ENCODE peak calls at places on chromosomes 13 and 19, in four cellular contexts. S is adrenal gland, P is heart left ventricle, J is mucosa of descending colon. T is an unnamed sample.

GRCh38 chr19:8209965-8210659 is 942 bp downstream of the CERS4 start:
- DNase-seq in S (no peak), P (no peak), J (peak; percentile 26), T (no peak)

GRCh38 chr13:50587839-50588373 is 255.6 kb downstream of the DLEU7 start:
- DNase-seq in S (no peak), P (no peak), J (no peak), T (no peak)

GRCh38 chr13:40933508-40933907 is 85.6 kb downstream of the ELF1 start:
- DNase-seq in S (no peak), P (no peak), J (no peak), T (no peak)

GRCh38 chr19:49071860-49072547 is 495 bp downstream of the KCNA7 start:
- DNase-seq in S (no peak), P (no peak), J (peak; percentile 51), T (no peak)

GRCh38 chr19:51324082-51324481 is 12.6 kb downstream of the IGLON5 start:
- DNase-seq in S (no peak), P (no peak), J (no peak), T (no peak)

GRCh38 chr19:56372281-56372680 is 21.1 kb downstream of the ZNF582 start:
- DNase-seq in S (no peak), P (no peak), J (no peak), T (no peak)

GRCh38 chr13:28574617-28575142 is 79.8 kb upstream of the FLT1 start:
- DNase-seq in S (peak; percentile 24), P (no peak), J (peak; percentile 37), T (no peak)

GRCh38 chr13:97853550-97853949 is 99.9 kb upstream of the IPO5 start:
- DNase-seq in S (no peak), P (no peak), J (no peak), T (no peak)

GRCh38 chr19:776549-776948 is 20.7 kb upstream of the PTBP1 start:
- DNase-seq in S (no peak), P (no peak), J (no peak), T (no peak)

GRCh38 chr19:19171821-19172532 is 1.9 kb upstream of the MEF2B start:
- DNase-seq in S (no peak), P (no peak), J (no peak), T (no peak)

GRCh38 chr19:40335101-40335500 is 13.1 kb downstream of the C19orf47 start:
- DNase-seq in S (no peak), P (no peak), J (no peak), T (no peak)

GRCh38 chr13:27919934-27920676 is at the start of gene PDX1:
- DNase-seq in S (no peak), P (no peak), J (peak; percentile 85), T (peak; percentile 27)

GRCh38 chr13:99214232-99214631 is 13.6 kb downstream of the UBAC2 start:
- DNase-seq in S (no peak), P (no peak), J (no peak), T (no peak)

GRCh38 chr13:112453207-112453829 is 77.2 kb downstream of the SPACA7 start:
- DNase-seq in S (no peak), P (no peak), J (no peak), T (no peak)

GRCh38 chr13:95176611-95177259 is 124.5 kb downstream of the ABCC4 start:
- DNase-seq in S (no peak), P (no peak), J (no peak), T (no peak)

GRCh38 chr13:34577051-34577450 is 365.0 kb upstream of the NBEA start:
- DNase-seq in S (no peak), P (no peak), J (no peak), T (no peak)

GRCh38 chr13:72399351-72399750 is 328.1 kb downstream of the MZT1 start:
- DNase-seq in S (no peak), P (no peak), J (no peak), T (no peak)

GRCh38 chr19:33449799-33450198 is 71.8 kb downstream of the PEPD start:
- DNase-seq in S (no peak), P (peak; percentile 20), J (no peak), T (no peak)

GRCh38 chr13:27556109-27556508 is 64.2 kb downstream of the LNX2 start:
- DNase-seq in S (no peak), P (no peak), J (no peak), T (no peak)

GRCh38 chr19:12730054-12730453 is 4.4 kb downstream of the TRIR start:
- DNase-seq in S (no peak), P (no peak), J (no peak), T (no peak)

GRCh38 chr19:39409886-39410619 is 2.4 kb upstream of the PLEKHG2 start:
- DNase-seq in S (peak; percentile 75), P (peak; percentile 93), J (peak; percentile 83), T (peak; percentile 87)

GRCh38 chr13:106922384-106922783 is 354.4 kb upstream of the ARGLU1 start:
- DNase-seq in S (no peak), P (no peak), J (no peak), T (no peak)

GRCh38 chr19:54014920-54015560 is 23.6 kb downstream of the CACNG6 start:
- DNase-seq in S (no peak), P (no peak), J (no peak), T (no peak)

GRCh38 chr13:98056839-98057410 is 86.0 kb upstream of the FARP1 start:
- DNase-seq in S (no peak), P (no peak), J (no peak), T (no peak)

GRCh38 chr13:99316657-99317244 is 9.6 kb upstream of the GPR183 start:
- DNase-seq in S (no peak), P (no peak), J (no peak), T (no peak)

GRCh38 chr13:97001641-97002040 is 7.4 kb upstream of the OXGR1 start:
- DNase-seq in S (no peak), P (no peak), J (no peak), T (no peak)

GRCh38 chr13:98142427-98143156 is at the start of gene FARP1:
- DNase-seq in S (peak; percentile 77), P (peak; percentile 84), J (peak; percentile 90), T (peak; percentile 79)

GRCh38 chr19:49672131-49672919 is 4.7 kb upstream of the PRMT1 start:
- DNase-seq in S (peak; percentile 78), P (peak; percentile 91), J (peak; percentile 87), T (peak; percentile 74)

GRCh38 chr13:21637296-21637695 is 33.3 kb upstream of the MICU2 start:
- DNase-seq in S (peak; percentile 32), P (no peak), J (peak; percentile 82), T (no peak)

GRCh38 chr19:610071-610800 is 20.6 kb downstream of the HCN2 start:
- DNase-seq in S (no peak), P (no peak), J (no peak), T (no peak)

GRCh38 chr13:93700115-93700514 is 473.5 kb downstream of the GPC6 start:
- DNase-seq in S (no peak), P (no peak), J (no peak), T (no peak)

GRCh38 chr19:57747472-57747807 is 825 bp downstream of the ZNF776 start:
- DNase-seq in S (no peak), P (no peak), J (no peak), T (no peak)

GRCh38 chr13:67231481-67231940 is 1.4 kb upstream of the PCDH9 start:
- DNase-seq in S (no peak), P (no peak), J (no peak), T (no peak)

GRCh38 chr13:44575741-44576395 is at the start of gene TSC22D1:
- DNase-seq in S (peak; percentile 47), P (peak; percentile 72), J (peak; percentile 69), T (peak; percentile 42)
- TF ChIP-seq CTCF in S (no peak), P (no peak), J (no peak), T (no peak)

GRCh38 chr19:15373644-15374043 is 5.9 kb downstream of the AKAP8 start:
- DNase-seq in S (no peak), P (no peak), J (peak; percentile 17), T (no peak)
- H3K36me3 ChIP-seq in S (peaks cover 49% of the 10 kb centered on the region), P (peaks cover 6% of the 10 kb centered on the region), J (peaks cover 23% of the 10 kb centered on the region), T (peaks cover 56% of the 10 kb centered on the region)

DNA sequence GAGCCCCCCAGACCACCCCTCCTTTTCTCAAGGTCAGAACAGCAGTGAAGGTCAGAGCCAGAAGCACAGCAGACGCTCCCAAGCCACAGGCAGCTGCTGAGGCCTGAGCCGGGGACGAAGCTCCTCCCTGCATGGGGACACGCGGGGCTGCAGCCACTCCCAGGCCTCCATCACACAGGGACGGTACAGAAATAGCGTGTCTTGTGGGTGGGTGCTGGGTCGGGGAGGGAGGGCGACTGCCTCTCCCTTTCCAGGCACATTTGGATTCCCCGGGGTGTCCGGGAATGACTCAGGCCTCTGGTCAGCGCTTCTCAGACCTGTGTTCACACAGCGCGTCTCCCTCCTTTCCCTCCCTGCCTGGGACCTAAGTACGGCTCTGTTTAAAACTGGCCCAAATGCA is 33.2 kb downstream of the RASA3 start:
- DNase-seq in S (peak; percentile 61), P (peak; percentile 81), J (peak; percentile 55), T (peak; percentile 83)
- H3K4me3 ChIP-seq in S (no peak overlapping the region), P (no peak overlapping the region), J (no peak overlapping the region), T (peak overlapping the region; percentile 32)

GRCh38 chr13:36979361-36980040 is 19.6 kb downstream of the ALG5 start:
- DNase-seq in S (no peak), P (no peak), J (no peak), T (no peak)

GRCh38 chr13:36986462-36987240 is 12.5 kb downstream of the ALG5 start:
- DNase-seq in S (no peak), P (no peak), J (no peak), T (no peak)

GRCh38 chr13:36981156-36981743 is 17.9 kb downstream of the ALG5 start:
- DNase-seq in S (no peak), P (no peak), J (no peak), T (no peak)
- TF ChIP-seq CTCF in S (peak; percentile 60), P (peak; percentile 26), J (no peak), T (peak; percentile 64)

GRCh38 chr19:5686647-5687359 is 3.3 kb upstream of the RPL36 start:
- DNase-seq in S (peak; percentile 97), P (peak; percentile 100), J (peak; percentile 100), T (peak; percentile 98)
- H3K36me3 ChIP-seq in S (peaks cover 4% of the 10 kb centered on the region), P (no peaks in the 10 kb centered on the region), J (no peaks in the 10 kb centered on the region), T (peaks cover 4% of the 10 kb centered on the region)